ENCODE peak calls at places on chromosomes 11 and 22, in six cellular contexts. F is A673; S is CD4-positive, alpha-beta T cell; L is heart left ventricle; B is tibial nerve; A is ovary. E is an unnamed sample.

GRCh38 chr11:43399983-43400630 is 41.4 kb downstream of the TTC17 start:
- DNase-seq in F (no peak), S (no peak), B (no peak), L (no peak), A (no peak), E (no peak)

GRCh38 chr11:62603771-62604170 is 2.1 kb upstream of the MTA2 start:
- DNase-seq in S (no peak), B (no peak), A (no peak), L (no peak), F (no peak), E (no peak)

GRCh38 chr22:31230871-31231621 is 18.9 kb downstream of the LIMK2 start:
- DNase-seq in S (peak; percentile 50), L (peak; percentile 46), B (peak; percentile 59), A (peak; percentile 60), F (peak; percentile 36), E (peak; percentile 57)

GRCh38 chr22:37043828-37044538 is 7.6 kb upstream of the KCTD17 start:
- DNase-seq in F (peak; percentile 38), L (peak; percentile 54), B (peak; percentile 12), S (peak; percentile 17), A (peak; percentile 53), E (peak; percentile 65)

GRCh38 chr22:37273126-37273845 is 9.0 kb upstream of the CYTH4 start:
- DNase-seq in S (no peak), A (no peak), L (no peak), B (no peak), F (no peak), E (peak; percentile 53)

GRCh38 chr11:130052556-130052955 is 17.1 kb upstream of the APLP2 start:
- DNase-seq in S (no peak), B (no peak), L (no peak), A (no peak), F (no peak), E (no peak)

GRCh38 chr11:86274503-86274902 is 27.5 kb upstream of the HIKESHI start:
- DNase-seq in F (peak; percentile 49), B (no peak), S (no peak), L (no peak), A (no peak), E (no peak)

GRCh38 chr11:101582242-101583052 is 1.4 kb downstream of the TRPC6 start:
- DNase-seq in A (peak; percentile 16), B (no peak), L (no peak), S (no peak), F (no peak), E (no peak)

GRCh38 chr22:29570912-29571549 is 9.9 kb downstream of the NIPSNAP1 start:
- DNase-seq in F (no peak), B (no peak), S (no peak), L (no peak), A (no peak), E (no peak)

GRCh38 chr11:76212086-76213035 is 6.1 kb upstream of the WNT11 start:
- DNase-seq in S (no peak), B (no peak), L (no peak), A (no peak), F (no peak), E (no peak)

GRCh38 chr22:48156603-48157355 is 1394.3 kb downstream of the TBC1D22A start:
- DNase-seq in B (no peak), F (no peak), A (no peak), L (no peak), S (no peak), E (no peak)

GRCh38 chr11:115717215-115717584 is 213.0 kb upstream of the CADM1 start:
- DNase-seq in S (no peak), F (no peak), B (no peak), A (no peak), L (peak; percentile 28), E (no peak)

GRCh38 chr22:32695451-32695891 is 106.0 kb upstream of the TIMP3 start:
- DNase-seq in S (no peak), A (no peak), F (no peak), B (no peak), L (no peak), E (no peak)

GRCh38 chr22:27507066-27507715 is 294.4 kb downstream of the MN1 start:
- DNase-seq in S (no peak), L (no peak), A (no peak), B (no peak), F (no peak), E (no peak)

GRCh38 chr22:41776381-41776780 is 24.1 kb upstream of the CCDC134 start:
- DNase-seq in S (no peak), A (no peak), L (no peak), F (no peak), B (no peak), E (no peak)

GRCh38 chr22:23530106-23530505 is 50.0 kb downstream of the IGLL1 start:
- DNase-seq in S (no peak), A (peak; percentile 27), F (no peak), L (no peak), B (no peak), E (no peak)

GRCh38 chr11:63847363-63847762 is 8.5 kb downstream of the MARK2 start:
- DNase-seq in L (no peak), A (no peak), S (no peak), F (no peak), B (no peak), E (no peak)

GRCh38 chr22:28108851-28109250 is 189.8 kb upstream of the PITPNB start:
- DNase-seq in S (no peak), F (no peak), B (no peak), A (no peak), L (no peak), E (no peak)

GRCh38 chr11:34356576-34356917 is 1.3 kb downstream of the ABTB2 start:
- DNase-seq in F (peak; percentile 71), A (no peak), L (peak; percentile 27), B (no peak), S (no peak), E (no peak)

GRCh38 chr11:32713496-32713895 is 81.0 kb downstream of the CCDC73 start:
- DNase-seq in F (peak; percentile 52), A (no peak), B (no peak), S (no peak), L (no peak), E (no peak)
- TF ChIP-seq CTCF in F (peak; percentile 75), A (no peak), B (no peak), S (no peak), L (no peak), E (no peak)

GRCh38 chr22:21659864-21660525 is 5.8 kb upstream of the PPIL2 start:
- DNase-seq in F (no peak), L (no peak), S (no peak), A (no peak), B (no peak), E (no peak)
- TF ChIP-seq CTCF in F (no peak), L (no peak), S (no peak), A (no peak), B (no peak), E (no peak)

DNA sequence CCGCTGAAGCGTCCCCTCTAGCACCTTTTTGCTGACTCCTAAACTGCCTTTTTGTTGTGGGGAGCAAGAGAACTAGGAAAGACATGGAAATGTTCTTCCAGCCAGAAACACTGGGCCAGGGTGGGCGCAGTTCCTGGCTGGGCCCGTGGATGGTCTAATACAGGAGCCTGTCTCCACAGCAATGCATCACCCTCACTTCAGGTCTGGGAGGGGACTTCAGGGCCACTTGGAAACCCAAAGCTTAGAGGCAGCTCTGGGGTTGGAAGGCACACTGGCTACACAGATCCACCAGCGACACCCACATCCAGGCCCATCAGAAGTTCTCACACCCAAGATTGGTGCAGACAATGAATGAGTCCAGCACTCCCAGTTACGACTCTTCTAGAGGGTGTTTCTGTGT is 120.3 kb downstream of the ETS1 start:
- DNase-seq in S (no peak), F (no peak), L (no peak), B (no peak), A (no peak), E (no peak)
- TF ChIP-seq CTCF in S (no peak), F (no peak), L (no peak), B (no peak), A (no peak), E (no peak)

DNA sequence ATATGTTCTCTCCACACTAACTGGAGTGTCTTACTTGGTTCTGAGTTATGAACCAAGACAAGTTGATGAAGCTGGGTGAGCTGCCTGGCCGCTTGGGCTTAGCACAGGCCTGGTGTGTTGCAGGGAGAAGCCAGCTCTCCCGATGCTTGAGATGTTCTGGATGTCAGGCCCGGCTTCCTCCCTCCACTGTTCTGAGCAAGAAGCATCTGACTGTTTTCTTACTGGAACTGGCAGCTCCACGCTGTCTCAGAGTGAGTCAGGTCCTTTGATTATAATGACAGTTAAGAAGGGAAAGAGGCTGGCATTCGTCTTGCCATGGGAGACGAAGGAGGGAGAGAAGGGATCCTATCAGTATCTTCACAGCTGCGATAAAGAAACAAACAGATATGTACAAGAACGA is 46.5 kb upstream of the CRTAM start:
- DNase-seq in F (no peak), L (no peak), B (no peak), A (no peak), S (no peak), E (no peak)
- TF ChIP-seq CTCF in F (no peak), L (no peak), B (no peak), A (no peak), S (no peak), E (no peak)

GRCh38 chr11:108237058-108237481 is 14.2 kb downstream of the ATM start:
- DNase-seq in A (no peak), L (no peak), F (no peak), S (no peak), B (no peak), E (no peak)

GRCh38 chr11:108235633-108236032 is 12.8 kb downstream of the ATM start:
- DNase-seq in L (no peak), S (no peak), B (no peak), F (no peak), A (no peak), E (no peak)

GRCh38 chr11:108239076-108239475 is 16.2 kb downstream of the ATM start:
- DNase-seq in F (no peak), L (no peak), S (peak; percentile 22), B (no peak), A (no peak), E (no peak)

GRCh38 chr11:108233277-108233945 is 10.5 kb downstream of the ATM start:
- DNase-seq in B (no peak), A (no peak), F (no peak), L (no peak), S (no peak), E (no peak)

GRCh38 chr11:108235192-108235591 is 12.3 kb downstream of the ATM start:
- DNase-seq in F (no peak), L (no peak), S (no peak), A (no peak), B (no peak), E (no peak)
- TF ChIP-seq CTCF in F (no peak), L (no peak), S (no peak), A (no peak), B (no peak), E (no peak)

E was measured in CD14-positive monocyte.